ENCODE peak calls at places on chromosomes 12 and 14, in seven cellular contexts. L is stomach, H is transverse colon, U is A549, T is right lobe of liver, N is tibial nerve, A is sigmoid colon. J is an unnamed sample.

GRCh38 chr14:26719514-26719913 is 121.7 kb upstream of the NOVA1 start:
- DNase-seq in L (no peak), H (no peak), U (peak), T (no peak), N (no peak), A (no peak), J (no peak)

GRCh38 chr12:10069099-10069498 is 29.7 kb downstream of the CLEC1A start:
- DNase-seq in L (no peak), H (no peak), U (no peak), T (no peak), N (no peak), A (no peak), J (no peak)

GRCh38 chr14:103819503-103820307 is 27.7 kb downstream of the PPP1R13B start:
- DNase-seq in L (peak), H (peak), U (no peak), T (peak), N (peak), A (peak), J (peak)

GRCh38 chr14:51095854-51096823 is 1.2 kb upstream of the TRIM9 start:
- DNase-seq in L (no peak), H (peak), U (peak), T (no peak), N (no peak), A (peak), J (peak)

GRCh38 chr12:119925269-119925668 is 48.1 kb upstream of the CIT start:
- DNase-seq in L (no peak), H (no peak), U (no peak), T (no peak), N (no peak), A (no peak), J (no peak)

GRCh38 chr12:11794311-11794710 is 144.8 kb downstream of the ETV6 start:
- DNase-seq in L (no peak), H (no peak), U (no peak), T (no peak), N (no peak), A (peak), J (no peak)

GRCh38 chr14:41604793-41605534 is 1.7 kb upstream of the LRFN5 start:
- DNase-seq in L (no peak), H (no peak), U (no peak), T (no peak), N (no peak), A (peak), J (peak)

GRCh38 chr14:96725232-96725631 is 72.0 kb upstream of the VRK1 start:
- DNase-seq in L (no peak), H (no peak), U (no peak), T (no peak), N (no peak), A (no peak), J (no peak)

GRCh38 chr12:129069886-129070285 is 216.6 kb downstream of the GLT1D1 start:
- DNase-seq in L (no peak), H (no peak), U (no peak), T (no peak), N (no peak), A (no peak), J (no peak)

GRCh38 chr14:71606575-71606974 is 325.7 kb upstream of the RGS6 start:
- DNase-seq in L (no peak), H (no peak), U (no peak), T (no peak), N (no peak), A (no peak), J (no peak)
- TF ChIP-seq POLR2A in L (no peak), H (no peak), U (no peak), T (no peak), N (no peak), A (no peak), J (no peak)

GRCh38 chr14:101445278-101445677 is 116.0 kb upstream of the DIO3 start:
- DNase-seq in L (no peak), H (no peak), U (no peak), T (no peak), N (no peak), A (no peak), J (no peak)
- TF ChIP-seq POLR2A in L (no peak), H (no peak), U (no peak), T (no peak), N (no peak), A (no peak), J (no peak)

DNA sequence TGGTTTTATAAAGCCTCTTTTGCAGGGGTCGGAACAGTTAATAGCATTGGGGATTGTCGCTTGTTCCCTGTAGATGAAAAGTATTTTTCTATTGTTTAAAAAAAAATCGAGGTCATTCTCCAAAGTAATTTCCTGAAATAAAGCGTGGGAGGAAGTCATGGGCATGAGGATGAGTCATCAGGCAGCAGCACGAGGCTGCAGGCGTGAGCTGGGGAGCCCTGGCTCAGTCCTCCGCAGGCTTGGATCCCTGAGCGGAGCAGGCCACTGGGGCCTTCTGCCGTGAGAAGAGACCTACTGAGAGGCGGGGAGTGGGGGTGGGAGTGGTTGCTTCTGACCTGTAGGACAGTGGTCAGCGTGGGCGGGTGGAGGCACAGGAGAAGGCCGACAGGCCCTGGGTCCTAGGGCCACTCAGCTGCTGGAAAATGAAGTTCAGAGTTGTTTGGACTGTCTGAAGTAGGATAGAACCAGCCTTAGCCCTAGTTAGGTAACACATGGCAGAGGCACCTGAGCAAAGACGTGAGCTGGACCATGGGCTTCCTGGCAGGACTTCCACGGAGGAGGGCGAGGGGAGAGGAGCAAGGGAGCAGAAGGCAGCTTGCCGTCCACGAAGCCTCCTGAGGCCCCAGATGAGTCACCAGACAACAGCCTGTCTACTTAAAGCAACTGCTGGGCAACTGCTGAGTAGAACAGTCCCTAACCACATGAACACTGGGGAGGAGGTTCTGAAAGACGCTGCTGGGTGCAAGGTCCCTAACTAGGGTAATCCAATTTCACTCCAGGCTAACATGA is 21.1 kb upstream of the LGALS3 start:
- DNase-seq in L (peak), H (peak), U (peak), T (peak), N (peak), A (peak), J (peak)
- TF ChIP-seq POLR2A in L (no peak), H (peak), U (no peak), T (no peak), N (peak), A (no peak), J (no peak)

GRCh38 chr12:130571734-130572133 is 144.4 kb downstream of the RIMBP2 start:
- DNase-seq in L (no peak), H (no peak), U (no peak), T (no peak), N (no peak), A (no peak), J (no peak)

GRCh38 chr12:130573235-130573634 is 142.9 kb downstream of the RIMBP2 start:
- DNase-seq in L (no peak), H (no peak), U (no peak), T (no peak), N (no peak), A (no peak), J (no peak)

GRCh38 chr12:130574402-130574801 is 141.7 kb downstream of the RIMBP2 start:
- DNase-seq in L (no peak), H (no peak), U (no peak), T (no peak), N (no peak), A (no peak), J (no peak)

GRCh38 chr12:130571089-130571488 is 145.0 kb downstream of the RIMBP2 start:
- DNase-seq in L (no peak), H (no peak), U (no peak), T (no peak), N (no peak), A (no peak), J (no peak)

DNA sequence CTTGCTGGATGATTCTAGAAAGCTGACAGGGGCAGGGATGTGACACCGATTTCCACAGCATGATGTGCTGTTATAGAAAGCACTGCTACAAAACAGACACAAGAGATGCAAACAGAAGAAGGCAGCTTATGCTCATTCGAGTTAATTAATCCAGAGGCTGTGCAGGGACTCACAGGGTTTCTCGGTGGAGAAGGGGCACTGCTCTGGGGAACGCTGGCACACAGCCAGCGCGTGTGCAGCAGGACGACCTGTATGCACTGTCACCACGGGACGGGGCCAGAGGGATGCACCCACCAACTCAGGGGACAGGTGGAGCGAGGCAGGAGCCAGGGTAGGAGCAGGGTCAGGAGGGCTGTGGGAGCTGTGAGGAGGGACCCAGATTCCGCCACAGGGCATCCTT is 143.5 kb downstream of the RIMBP2 start:
- DNase-seq in L (no peak), H (no peak), U (no peak), T (no peak), N (no peak), A (no peak), J (no peak)
- TF ChIP-seq POLR2A in L (no peak), H (no peak), U (no peak), T (no peak), N (no peak), A (no peak), J (no peak)

DNA sequence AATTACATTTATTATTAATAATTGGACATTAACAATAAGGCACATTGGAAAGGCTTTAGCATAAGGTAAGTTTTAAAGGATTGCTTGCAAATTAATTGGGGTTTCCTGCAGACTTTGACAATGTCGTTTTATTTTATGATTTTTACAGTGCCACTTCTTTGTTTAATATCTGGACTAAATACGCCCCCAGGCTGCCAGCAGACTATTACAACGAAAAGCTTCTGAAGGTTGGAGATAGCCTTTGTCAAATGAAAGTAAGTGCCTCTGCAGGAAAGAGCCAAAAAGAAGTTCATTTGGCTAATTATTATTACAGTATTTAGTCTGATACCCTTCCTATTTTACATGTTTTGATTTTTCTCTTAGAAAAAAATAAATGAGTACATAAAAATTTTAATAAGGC is 11.3 kb downstream of the CFAP54 start:
- DNase-seq in L (no peak), H (no peak), U (no peak), T (no peak), N (no peak), A (no peak), J (peak)
- TF ChIP-seq POLR2A in L (no peak), H (no peak), U (no peak), T (no peak), N (no peak), A (no peak), J (no peak)

J was measured in testis.